ENCODE peak calls at places on chromosomes 12 and 14, in nine cellular contexts. U, E, R, V, B, X, F, J and C are unnamed samples.

GRCh38 chr14:91242635-91243034 is 1.9 kb downstream of the GPR68 start:
- DNase-seq in U (no peak), E (no peak), R (no peak), V (no peak), B (no peak), X (no peak), F (no peak), J (no peak), C (no peak)

GRCh38 chr12:103268831-103269514 is 226.8 kb downstream of the C12orf42 start:
- DNase-seq in U (no peak), E (no peak), R (no peak), V (no peak), B (no peak), X (no peak), F (no peak), J (no peak), C (no peak)

GRCh38 chr12:74535536-74535935 is 2.1 kb upstream of the ATXN7L3B start:
- DNase-seq in U (no peak), E (no peak), R (no peak), V (no peak), B (no peak), X (no peak), F (no peak), J (no peak), C (no peak)

GRCh38 chr12:93048646-93049045 is 119.6 kb upstream of the EEA1 start:
- DNase-seq in U (no peak), E (no peak), R (no peak), V (no peak), B (no peak), X (no peak), F (no peak), J (no peak), C (no peak)

GRCh38 chr12:103742349-103742784 is 98.7 kb downstream of the NT5DC3 start:
- DNase-seq in U (no peak), E (peak; percentile 16), R (peak; percentile 14), V (no peak), B (no peak), X (no peak), F (no peak), J (no peak), C (no peak)

GRCh38 chr14:102262894-102263462 is 42.0 kb downstream of the MOK start:
- DNase-seq in U (no peak), E (peak; percentile 82), R (no peak), V (no peak), B (no peak), X (no peak), F (no peak), J (peak; percentile 29), C (peak; percentile 71)

GRCh38 chr14:59679872-59680271 is 103.3 kb upstream of the CCDC175 start:
- DNase-seq in U (no peak), E (peak; percentile 40), R (peak; percentile 82), V (no peak), B (no peak), X (no peak), F (no peak), J (no peak), C (no peak)

GRCh38 chr12:49673446-49674317 is 33.5 kb downstream of the FMNL3 start:
- DNase-seq in U (peak; percentile 92), E (peak; percentile 97), R (peak; percentile 95), V (peak; percentile 78), B (no peak), X (peak; percentile 89), F (peak; percentile 93), J (no peak), C (peak; percentile 86)

GRCh38 chr12:46933947-46934346 is 108.2 kb upstream of the SLC38A4 start:
- DNase-seq in U (peak; percentile 61), E (no peak), R (no peak), V (no peak), B (no peak), X (no peak), F (no peak), J (no peak), C (peak; percentile 17)

GRCh38 chr14:74502236-74503019 is 8.9 kb downstream of the ISCA2 start:
- DNase-seq in U (no peak), E (peak; percentile 60), R (peak; percentile 47), V (no peak), B (no peak), X (no peak), F (no peak), J (no peak), C (peak; percentile 72)

GRCh38 chr14:102013669-102014200 is 49.4 kb downstream of the DYNC1H1 start:
- DNase-seq in U (no peak), E (no peak), R (no peak), V (no peak), B (no peak), X (no peak), F (no peak), J (no peak), C (no peak)

GRCh38 chr14:92613008-92613658 is 99.6 kb downstream of the RIN3 start:
- DNase-seq in U (no peak), E (peak; percentile 38), R (peak; percentile 35), V (peak; percentile 55), B (peak; percentile 51), X (peak; percentile 71), F (no peak), J (no peak), C (peak; percentile 90)

GRCh38 chr14:100145682-100146464 is 13.6 kb downstream of the DEGS2 start:
- DNase-seq in U (no peak), E (no peak), R (no peak), V (no peak), B (no peak), X (no peak), F (no peak), J (no peak), C (no peak)

GRCh38 chr12:1108276-1108675 is 117.3 kb downstream of the ERC1 start:
- DNase-seq in U (no peak), E (no peak), R (no peak), V (no peak), B (no peak), X (no peak), F (no peak), J (no peak), C (no peak)

GRCh38 chr12:10016881-10017280 is 6.5 kb downstream of the CLEC12B start:
- DNase-seq in U (peak; percentile 11), E (no peak), R (no peak), V (no peak), B (no peak), X (no peak), F (no peak), J (no peak), C (no peak)

GRCh38 chr12:26939953-26940352 is 1.7 kb downstream of the FGFR1OP2 start:
- DNase-seq in U (no peak), E (no peak), R (no peak), V (no peak), B (no peak), X (no peak), F (no peak), J (no peak), C (no peak)

GRCh38 chr12:68746572-68747180 is 700 bp downstream of the SLC35E3 start:
- DNase-seq in U (peak; percentile 73), E (peak; percentile 67), R (peak; percentile 65), V (peak; percentile 56), B (no peak), X (peak; percentile 71), F (peak; percentile 81), J (no peak), C (peak; percentile 52)

GRCh38 chr12:82835217-82835616 is 148.5 kb downstream of the TMTC2 start:
- DNase-seq in U (peak; percentile 9), E (no peak), R (no peak), V (no peak), B (no peak), X (no peak), F (no peak), J (peak; percentile 26), C (no peak)

GRCh38 chr14:95452176-95452889 is 64.1 kb downstream of the SYNE3 start:
- DNase-seq in U (peak; percentile 3), E (no peak), R (no peak), V (no peak), B (no peak), X (no peak), F (no peak), J (no peak), C (peak; percentile 86)

GRCh38 chr12:33586576-33586975 is 147.0 kb upstream of the SYT10 start:
- DNase-seq in U (no peak), E (no peak), R (no peak), V (no peak), B (no peak), X (no peak), F (no peak), J (no peak), C (no peak)

GRCh38 chr12:33581613-33582122 is 142.0 kb upstream of the SYT10 start:
- DNase-seq in U (no peak), E (no peak), R (no peak), V (no peak), B (no peak), X (no peak), F (no peak), J (no peak), C (no peak)
- H3K36me3 ChIP-seq in U (no peaks in the 10 kb centered on the region), E (no peaks in the 10 kb centered on the region), R (no peaks in the 10 kb centered on the region), V (no peaks in the 10 kb centered on the region), B (no peaks in the 10 kb centered on the region), X (no peaks in the 10 kb centered on the region), F (no peaks in the 10 kb centered on the region), J (no peaks in the 10 kb centered on the region), C (no peaks in the 10 kb centered on the region)

DNA sequence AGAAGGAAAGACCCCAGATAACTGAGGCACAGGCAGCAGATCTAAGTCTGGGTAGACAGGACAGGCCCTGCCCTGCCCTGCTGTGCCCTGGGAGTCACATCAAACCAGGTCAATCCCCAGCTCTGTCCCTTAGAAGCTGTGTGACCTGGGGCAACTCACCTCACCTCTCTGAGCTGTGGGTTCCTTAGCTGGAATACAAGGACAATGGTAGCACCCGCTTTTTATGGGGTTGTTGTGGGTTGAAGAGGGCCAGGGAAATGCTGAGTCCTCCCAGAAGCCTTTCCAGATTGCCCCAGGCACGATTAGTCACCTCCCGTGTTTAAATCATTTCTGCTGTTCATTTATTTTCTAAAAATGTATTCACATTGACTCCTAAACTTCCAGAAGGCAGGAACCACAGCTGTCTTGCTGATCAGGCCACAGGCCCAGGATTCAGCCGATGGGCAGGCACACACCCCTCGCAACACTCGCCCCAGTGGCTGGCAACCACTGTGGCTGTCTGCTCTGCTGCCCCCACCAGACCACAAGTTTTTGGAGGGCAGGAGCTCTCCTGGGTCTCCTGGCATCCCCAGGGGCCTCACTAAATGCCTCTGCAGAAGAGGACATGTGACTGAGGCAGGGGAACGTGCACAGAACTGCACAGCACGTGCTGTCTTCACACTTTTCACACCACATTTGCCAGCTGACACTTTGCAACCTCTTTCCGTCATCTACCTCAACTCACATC is 3.0 kb downstream of the SELPLG start:
- DNase-seq in U (no peak), E (no peak), R (no peak), V (no peak), B (no peak), X (no peak), F (no peak), J (no peak), C (no peak)
- H3K4me3 ChIP-seq in U (no peak overlapping the region), E (no peak overlapping the region), R (no peak overlapping the region), V (no peak overlapping the region), B (no peak overlapping the region), X (peak overlapping the region; percentile 50), F (no peak overlapping the region), J (no peak overlapping the region), C (no peak overlapping the region)

GRCh38 chr12:19550626-19551025 is 111.3 kb downstream of the AEBP2 start:
- DNase-seq in U (no peak), E (no peak), R (no peak), V (no peak), B (no peak), X (no peak), F (no peak), J (no peak), C (no peak)
- H3K36me3 ChIP-seq in U (no peaks in the 10 kb centered on the region), E (no peaks in the 10 kb centered on the region), R (no peaks in the 10 kb centered on the region), V (no peaks in the 10 kb centered on the region), B (no peaks in the 10 kb centered on the region), X (no peaks in the 10 kb centered on the region), F (no peaks in the 10 kb centered on the region), J (no peaks in the 10 kb centered on the region), C (no peaks in the 10 kb centered on the region)

GRCh38 chr12:57212701-57213067 is 3.9 kb upstream of the NXPH4 start:
- DNase-seq in U (no peak), E (no peak), R (no peak), V (no peak), B (no peak), X (no peak), F (no peak), J (no peak), C (no peak)
- H3K4me3 ChIP-seq in U (no peak overlapping the region), E (no peak overlapping the region), R (no peak overlapping the region), V (no peak overlapping the region), B (no peak overlapping the region), X (no peak overlapping the region), F (no peak overlapping the region), J (no peak overlapping the region), C (no peak overlapping the region)